ENCODE peak calls at places on chromosomes 16 and 17, in eight cellular contexts. N is GM23338, Z is MM.1S, J is PC-3, H is OCI-LY7, F is HCT116, S is hepatocyte, T is GM23248. G is an unnamed sample.
A peak's percentile ranks its signal among the peaks of the same experiment; 100 is the strongest.

GRCh38 chr17:34581446-34582184 is 2.2 kb downstream of the TMEM132E start:
- DNase-seq in N (peak; percentile 53), Z (no peak), J (no peak), H (no peak), F (no peak), S (peak; percentile 18), T (peak; percentile 34), G (peak; percentile 65)

GRCh38 chr16:66026211-66026610 is 340.3 kb upstream of the CDH5 start:
- DNase-seq in N (peak; percentile 80), Z (no peak), J (peak; percentile 50), H (no peak), F (no peak), S (peak; percentile 23), T (peak; percentile 31), G (peak; percentile 45)

GRCh38 chr16:22645868-22646267 is 135.2 kb downstream of the NPIPB5 start:
- DNase-seq in N (no peak), Z (no peak), J (no peak), H (no peak), F (no peak), S (no peak), T (no peak), G (no peak)

GRCh38 chr17:49108318-49108717 is 24.3 kb upstream of the B4GALNT2 start:
- DNase-seq in N (peak; percentile 44), Z (no peak), J (peak; percentile 76), H (no peak), F (no peak), S (no peak), T (peak; percentile 77), G (no peak)

GRCh38 chr17:12627177-12627629 is 38.5 kb upstream of the MYOCD start:
- DNase-seq in N (no peak), Z (no peak), J (peak; percentile 12), H (no peak), F (no peak), S (peak; percentile 77), T (peak; percentile 77), G (no peak)

GRCh38 chr16:73713817-73714495 is 582.7 kb upstream of the PSMD7 start:
- DNase-seq in N (peak; percentile 76), Z (no peak), J (peak; percentile 43), H (peak; percentile 2), F (peak; percentile 27), S (peak; percentile 53), T (peak; percentile 32), G (peak; percentile 51)

GRCh38 chr17:27538156-27538955 is 82.1 kb downstream of the KSR1 start:
- DNase-seq in N (no peak), Z (no peak), J (no peak), H (no peak), F (no peak), S (no peak), T (peak; percentile 36), G (no peak)

GRCh38 chr16:67170168-67170947 is at the start of gene NOL3:
- DNase-seq in N (peak; percentile 87), Z (peak; percentile 81), J (peak; percentile 80), H (no peak), F (no peak), S (peak; percentile 88), T (peak; percentile 88), G (peak; percentile 87)

GRCh38 chr17:29166507-29166887 is 13.7 kb downstream of the MYO18A start:
- DNase-seq in N (no peak), Z (no peak), J (no peak), H (no peak), F (no peak), S (no peak), T (no peak), G (no peak)

GRCh38 chr17:74249966-74250365 is 24.1 kb upstream of the DNAI2 start:
- DNase-seq in N (no peak), Z (no peak), J (no peak), H (no peak), F (no peak), S (no peak), T (no peak), G (no peak)

GRCh38 chr17:71501716-71502115 is 619.1 kb upstream of the SOX9 start:
- DNase-seq in N (no peak), Z (no peak), J (no peak), H (no peak), F (no peak), S (no peak), T (no peak), G (no peak)

GRCh38 chr17:67362173-67362572 is 4.2 kb downstream of the PSMD12 start:
- DNase-seq in N (no peak), Z (no peak), J (no peak), H (no peak), F (no peak), S (no peak), T (no peak), G (no peak)

GRCh38 chr17:67364847-67365761 is 1.3 kb downstream of the PSMD12 start:
- DNase-seq in N (no peak), Z (peak; percentile 40), J (peak; percentile 33), H (no peak), F (no peak), S (no peak), T (no peak), G (no peak)

GRCh38 chr17:67360880-67361279 is 5.5 kb downstream of the PSMD12 start:
- DNase-seq in N (no peak), Z (no peak), J (no peak), H (no peak), F (no peak), S (no peak), T (no peak), G (no peak)

GRCh38 chr17:67358612-67359011 is 7.8 kb downstream of the PSMD12 start:
- DNase-seq in N (no peak), Z (no peak), J (no peak), H (no peak), F (no peak), S (no peak), T (peak; percentile 63), G (no peak)

DNA sequence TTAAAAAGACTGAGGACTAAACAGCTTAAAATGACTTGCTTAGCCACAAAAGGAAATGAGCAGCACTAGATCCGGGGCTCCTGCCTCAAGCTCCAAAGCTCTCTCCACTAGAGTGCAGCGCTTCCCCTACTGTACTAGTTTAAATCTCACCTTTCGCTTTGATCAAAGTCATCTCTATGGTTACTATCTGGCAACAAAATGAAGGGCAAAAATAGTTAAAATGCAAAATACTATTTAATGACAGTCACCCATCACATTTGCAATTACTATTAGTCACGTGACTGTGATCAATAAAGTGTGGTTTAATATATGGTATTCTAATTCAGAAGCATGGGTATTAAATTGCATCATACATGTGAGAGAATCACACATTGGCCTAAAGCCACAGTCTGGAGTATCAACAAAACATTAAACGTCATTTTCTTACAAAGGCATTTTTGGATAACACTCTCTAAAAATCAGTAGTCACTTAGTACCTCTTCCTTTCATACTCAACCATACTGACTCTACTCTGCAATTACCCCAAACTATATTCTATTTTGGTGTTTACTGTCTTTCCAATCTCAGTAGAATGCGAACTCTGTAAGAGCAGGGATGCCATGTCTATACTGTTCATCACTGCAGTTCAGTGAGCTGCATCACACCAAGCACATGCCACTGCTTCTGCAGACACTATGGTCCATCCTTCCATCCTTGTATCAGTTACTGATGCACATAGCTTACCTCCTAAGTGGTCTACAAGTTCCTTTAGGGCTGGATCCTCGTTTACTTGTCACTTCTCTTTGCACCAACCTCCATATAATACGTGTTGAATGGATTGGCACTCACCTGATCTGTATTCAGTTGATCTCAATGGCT is 6.2 kb downstream of the PSMD12 start:
- DNase-seq in N (peak; percentile 75), Z (peak; percentile 13), J (peak; percentile 55), H (peak; percentile 62), F (peak; percentile 46), S (no peak), T (peak; percentile 53), G (peak; percentile 35)
- TF ChIP-seq EZH2phosphoT487 in N (no peak), Z (no peak), J (no peak), H (no peak), F (no peak), S (no peak), T (no peak), G (no peak)

DNA sequence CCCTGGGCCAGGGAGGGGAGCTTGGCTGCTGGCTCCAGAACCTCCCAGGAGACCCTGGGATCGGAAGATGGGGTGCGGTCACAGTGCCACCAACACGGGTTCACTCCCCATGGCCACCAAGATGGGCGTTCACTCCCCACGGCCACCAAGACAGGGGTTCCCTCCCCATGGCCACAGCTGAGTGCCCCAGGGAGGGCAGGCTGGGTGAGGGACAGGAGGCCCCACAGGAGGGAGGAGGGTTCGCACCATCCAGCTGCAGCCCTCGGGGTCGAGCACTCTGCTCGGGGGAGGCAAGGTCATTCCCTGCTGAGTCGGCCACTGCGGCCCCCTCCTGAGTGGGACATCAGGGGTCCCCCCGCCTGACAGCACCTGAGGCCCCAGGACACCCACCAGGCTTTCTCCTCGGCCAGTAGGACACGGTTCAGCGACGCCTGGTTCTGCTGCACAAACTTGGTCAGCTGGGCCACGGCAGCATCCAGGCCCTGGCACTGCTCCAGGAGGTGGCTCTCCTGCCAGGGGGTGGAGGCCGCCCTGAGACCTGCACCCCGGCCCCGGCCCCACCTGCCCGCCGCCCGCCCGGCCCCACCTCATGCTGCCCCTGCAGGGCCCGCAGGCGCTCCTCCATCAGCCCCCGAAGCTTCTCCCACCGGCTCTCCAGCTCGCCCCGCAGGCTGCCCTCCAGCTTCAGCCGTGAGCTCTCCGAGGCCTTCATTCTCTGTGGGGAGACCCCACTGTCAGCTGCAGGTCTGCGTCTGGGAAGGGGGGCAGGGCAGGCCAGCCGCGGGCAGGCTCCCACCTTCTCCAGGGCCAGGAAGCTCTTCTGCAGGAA is 5.9 kb downstream of the CCDC154 start:
- DNase-seq in N (no peak), Z (no peak), J (no peak), H (no peak), F (no peak), S (no peak), T (no peak), G (no peak)
- TF ChIP-seq EZH2phosphoT487 in N (no peak), Z (no peak), J (no peak), H (no peak), F (no peak), S (no peak), T (no peak), G (no peak)

GRCh38 chr17:59771093-59771492 is 63.6 kb downstream of the VMP1 start:
- DNase-seq in N (no peak), Z (no peak), J (no peak), H (no peak), F (no peak), S (no peak), T (no peak), G (no peak)

GRCh38 chr17:59765038-59765437 is 57.6 kb downstream of the VMP1 start:
- DNase-seq in N (no peak), Z (no peak), J (no peak), H (no peak), F (no peak), S (no peak), T (no peak), G (no peak)

GRCh38 chr17:59767176-59767575 is 59.7 kb downstream of the VMP1 start:
- DNase-seq in N (no peak), Z (no peak), J (no peak), H (no peak), F (no peak), S (no peak), T (no peak), G (no peak)

GRCh38 chr17:59766486-59766885 is 59.0 kb downstream of the VMP1 start:
- DNase-seq in N (no peak), Z (no peak), J (no peak), H (no peak), F (no peak), S (no peak), T (no peak), G (no peak)

GRCh38 chr17:59769891-59770290 is 62.4 kb downstream of the VMP1 start:
- DNase-seq in N (no peak), Z (no peak), J (no peak), H (no peak), F (no peak), S (no peak), T (peak; percentile 62), G (no peak)
- TF ChIP-seq EZH2phosphoT487 in N (no peak), Z (no peak), J (no peak), H (no peak), F (no peak), S (no peak), T (no peak), G (no peak)

GRCh38 chr17:60959011-60959410 is 281.4 kb downstream of the BCAS3 start:
- DNase-seq in N (no peak), Z (no peak), J (no peak), H (no peak), F (no peak), S (no peak), T (no peak), G (no peak)
- TF ChIP-seq EZH2phosphoT487 in N (no peak), Z (no peak), J (no peak), H (no peak), F (no peak), S (no peak), T (no peak), G (no peak)

G was measured in neural progenitor cell.